ENCODE peak calls at places on chromosomes 6 and 20, in four cellular contexts. U is GM12878, P is H1, B is HepG2. H is an unnamed sample.

GRCh38 chr6:30689985-30690384 is 799 bp downstream of the NRM start:
- DNase-seq in U (no peak), P (no peak), B (no peak), H (no peak)

GRCh38 chr6:117167520-117168271 is 97.7 kb upstream of the VGLL2 start:
- DNase-seq in U (no peak), P (no peak), B (no peak), H (no peak)

GRCh38 chr6:38436726-38437465 is 202.8 kb downstream of the BTBD9 start:
- DNase-seq in U (no peak), P (no peak), B (no peak), H (no peak)

GRCh38 chr6:122788208-122788607 is 850 bp upstream of the SMPDL3A start:
- DNase-seq in U (no peak), P (no peak), B (no peak), H (no peak)

GRCh38 chr6:149934249-149935156 is 7.3 kb upstream of the ULBP2 start:
- DNase-seq in U (peak), P (no peak), B (peak), H (no peak)

GRCh38 chr20:57941572-57942381 is 232.0 kb upstream of the PMEPA1 start:
- DNase-seq in U (no peak), P (no peak), B (no peak), H (no peak)

GRCh38 chr6:26045046-26045938 is 41.9 kb upstream of the HFE start:
- DNase-seq in U (peak), P (no peak), B (peak), H (peak)

GRCh38 chr20:6506906-6507305 is 260.6 kb upstream of the BMP2 start:
- DNase-seq in U (no peak), P (no peak), B (no peak), H (no peak)

GRCh38 chr6:96907498-96907897 is 9.8 kb upstream of the NDUFAF4 start:
- DNase-seq in U (peak), P (no peak), B (no peak), H (no peak)

DNA sequence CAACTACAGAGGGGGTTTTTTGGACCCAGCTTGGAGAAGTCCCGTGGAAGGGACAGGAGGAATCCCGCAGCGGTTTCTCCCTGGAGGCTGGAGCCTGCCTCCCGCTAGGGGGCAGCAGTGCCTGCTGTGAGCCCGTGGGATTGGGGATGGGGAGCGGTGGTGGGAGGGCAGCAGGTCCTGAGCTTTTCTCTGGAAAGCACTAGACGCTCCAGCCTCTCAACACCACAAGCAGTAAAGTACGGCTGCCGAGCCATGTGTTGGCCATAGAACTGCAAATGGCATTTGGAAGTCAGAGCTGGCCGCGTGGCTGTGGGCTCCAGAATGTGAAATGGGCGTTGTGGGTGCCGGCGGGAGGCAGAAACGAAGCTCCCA is 47.8 kb downstream of the GMPR start:
- DNase-seq in U (no peak), P (peak), B (peak), H (peak)
- TF ChIP-seq ZNF274 in U (no peak), P (no peak), B (no peak), H (no peak)

GRCh38 chr20:24741673-24742072 is 207.4 kb upstream of the CST7 start:
- DNase-seq in U (no peak), P (no peak), B (no peak), H (no peak)
- TF ChIP-seq SUZ12 in U (no peak), P (no peak), B (no peak), H (no peak)

GRCh38 chr20:31475032-31475431 is at the start of the genes DEFB124 and REM1:
- DNase-seq in U (no peak), P (no peak), B (no peak), H (no peak)

GRCh38 chr20:31474097-31474436 is 860 bp downstream of the DEFB124 start:
- DNase-seq in U (no peak), P (no peak), B (no peak), H (no peak)

GRCh38 chr20:31473331-31474096 is 1.4 kb downstream of the DEFB124 start:
- DNase-seq in U (no peak), P (no peak), B (no peak), H (no peak)

GRCh38 chr20:31475472-31476312 is 604 bp downstream of the REM1 start:
- DNase-seq in U (no peak), P (no peak), B (no peak), H (no peak)

GRCh38 chr20:31472395-31473330 is 2.3 kb downstream of the DEFB124 start:
- DNase-seq in U (no peak), P (no peak), B (no peak), H (no peak)
- TF ChIP-seq ZNF274 in U (no peak), P (no peak), B (no peak), H (no peak)

DNA sequence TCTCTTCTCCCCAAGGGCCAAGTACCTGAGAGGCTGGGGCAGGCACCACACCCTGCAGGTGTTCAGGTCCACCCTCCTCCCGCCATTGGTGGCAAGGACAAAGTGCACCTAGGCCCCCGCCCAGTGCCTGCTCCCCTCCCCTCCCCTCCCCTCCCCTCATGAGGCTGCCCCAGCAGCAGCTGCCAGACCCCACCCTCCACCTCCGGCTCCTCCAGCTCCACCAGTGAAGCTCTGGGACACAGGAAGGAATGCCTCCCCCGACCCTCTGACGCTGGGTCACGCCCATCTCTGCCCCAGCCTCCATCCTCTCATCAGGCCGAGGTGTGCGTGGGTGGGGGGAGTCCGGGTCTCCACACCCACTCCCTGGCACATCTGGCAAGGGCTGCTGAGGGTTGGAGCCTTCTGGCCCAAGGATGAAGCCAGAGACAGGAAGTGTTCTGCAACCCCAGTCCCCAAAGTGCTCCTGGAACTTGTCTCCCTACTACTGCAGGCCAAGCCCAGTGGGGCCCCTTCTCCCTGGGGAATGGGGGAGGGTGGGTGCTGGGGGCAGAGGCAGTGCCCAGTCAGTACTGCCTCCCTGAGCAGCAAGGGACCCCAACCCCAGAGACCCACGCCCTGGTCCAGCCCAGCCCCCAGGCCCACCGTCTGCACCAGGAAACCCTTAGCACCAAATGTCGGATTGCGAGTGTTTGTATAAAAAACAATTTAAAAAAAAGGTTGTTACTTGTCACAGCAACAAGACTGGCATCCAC is 1.6 kb upstream of the UCKL1 start:
- DNase-seq in U (no peak), P (peak), B (peak), H (peak)
- TF ChIP-seq SUZ12 in U (no peak), P (no peak), B (no peak), H (no peak)

GRCh38 chr6:2488578-2488977 is 243.2 kb upstream of the GMDS start:
- DNase-seq in U (no peak), P (no peak), B (no peak), H (no peak)

GRCh38 chr6:2482773-2483172 is 237.4 kb upstream of the GMDS start:
- DNase-seq in U (no peak), P (no peak), B (no peak), H (no peak)

GRCh38 chr6:2480267-2480966 is 235.0 kb upstream of the GMDS start:
- DNase-seq in U (no peak), P (no peak), B (no peak), H (no peak)

GRCh38 chr6:2481307-2481706 is 235.9 kb upstream of the GMDS start:
- DNase-seq in U (no peak), P (no peak), B (no peak), H (no peak)

GRCh38 chr6:2485116-2485515 is 239.7 kb upstream of the GMDS start:
- DNase-seq in U (no peak), P (no peak), B (no peak), H (no peak)
- TF ChIP-seq ZNF274 in U (no peak), P (no peak), B (no peak), H (no peak)

GRCh38 chr6:136147342-136147741 is 102.8 kb downstream of the MTFR2 start:
- DNase-seq in U (no peak), P (no peak), B (no peak), H (no peak)

GRCh38 chr6:136150961-136151360 is 99.2 kb downstream of the MTFR2 start:
- DNase-seq in U (no peak), P (no peak), B (no peak), H (no peak)

GRCh38 chr6:136148051-136148450 is 102.1 kb downstream of the MTFR2 start:
- DNase-seq in U (no peak), P (no peak), B (no peak), H (no peak)

GRCh38 chr6:136148523-136148922 is 101.6 kb downstream of the MTFR2 start:
- DNase-seq in U (no peak), P (no peak), B (no peak), H (no peak)

GRCh38 chr6:136149311-136149710 is 100.8 kb downstream of the MTFR2 start:
- DNase-seq in U (no peak), P (no peak), B (no peak), H (no peak)
- TF ChIP-seq SUZ12 in U (no peak), P (no peak), B (no peak), H (no peak)

H was measured in NT2/D1.